ENCODE peak calls at places on chromosomes 6 and 20, in ten cellular contexts. Q is GOT3; H is adipocyte; E is nephron progenitor cell; U is cardiac fibroblast; B is GM03348; N is stimulated activated naive CD4-positive, alpha-beta T cell; F is naive thymus-derived CD4-positive, alpha-beta T cell; T is RPMI8226; M is AG08396. S is an unnamed sample.

GRCh38 chr6:18115356-18115755 is 7.1 kb downstream of the NHLRC1 start:
- DNase-seq in Q (no peak), H (no peak), E (no peak), U (no peak), B (no peak), N (no peak), F (no peak), T (no peak), M (no peak), S (no peak)

GRCh38 chr20:41524980-41525613 is 93.1 kb downstream of the CHD6 start:
- DNase-seq in Q (no peak), H (peak), E (no peak), U (peak), B (peak), N (no peak), F (no peak), T (no peak), M (peak), S (peak)

GRCh38 chr6:33683051-33683571 is 28.4 kb downstream of the UQCC2 start:
- DNase-seq in Q (no peak), H (no peak), E (no peak), U (peak), B (no peak), N (no peak), F (peak), T (no peak), M (no peak), S (no peak)

GRCh38 chr6:145964948-145965366 is 799 bp upstream of the SHPRH start:
- DNase-seq in Q (no peak), H (no peak), E (no peak), U (no peak), B (no peak), N (no peak), F (no peak), T (no peak), M (no peak), S (no peak)

GRCh38 chr6:125906158-125906998 is 50.2 kb upstream of the HINT3 start:
- DNase-seq in Q (no peak), H (peak), E (peak), U (peak), B (peak), N (peak), F (peak), T (peak), M (peak), S (peak)

GRCh38 chr6:36627801-36628246 is 33.7 kb downstream of the SRSF3 start:
- DNase-seq in Q (no peak), H (peak), E (no peak), U (peak), B (peak), N (no peak), F (no peak), T (peak), M (peak), S (no peak)

GRCh38 chr6:15993716-15994228 is 135.1 kb upstream of the MYLIP start:
- DNase-seq in Q (no peak), H (no peak), E (no peak), U (no peak), B (no peak), N (no peak), F (no peak), T (peak), M (no peak), S (no peak)

GRCh38 chr6:11762782-11763459 is 15.7 kb downstream of the ADTRP start:
- DNase-seq in Q (no peak), H (no peak), E (no peak), U (no peak), B (no peak), N (no peak), F (no peak), T (no peak), M (no peak), S (no peak)

GRCh38 chr20:53773792-53774371 is 180.2 kb upstream of the ZNF217 start:
- DNase-seq in Q (peak), H (peak), E (no peak), U (peak), B (peak), N (no peak), F (no peak), T (no peak), M (peak), S (no peak)

GRCh38 chr6:143136647-143137046 is 76.0 kb downstream of the AIG1 start:
- DNase-seq in Q (no peak), H (no peak), E (no peak), U (no peak), B (no peak), N (no peak), F (no peak), T (no peak), M (no peak), S (no peak)

GRCh38 chr6:57013501-57013900 is 33.0 kb upstream of the KIAA1586 start:
- DNase-seq in Q (peak), H (peak), E (no peak), U (peak), B (peak), N (no peak), F (no peak), T (no peak), M (peak), S (no peak)